ENCODE peak calls at places on chromosomes 13 and 19, in ten cellular contexts. M, D, A, O, B, P, S, X, Y and Q are unnamed samples.

GRCh38 chr19:3821857-3822364 is 35.7 kb upstream of the MATK start:
- DNase-seq in X (peak), O (peak), P (peak), D (peak), S (peak), Y (peak), B (peak), A (peak), M (peak), Q (peak)

GRCh38 chr19:677201-677600 is 1.0 kb downstream of the FSTL3 start:
- DNase-seq in M (no peak), P (no peak), B (no peak), D (peak), X (no peak), Y (no peak), S (no peak), O (no peak), A (no peak), Q (peak)

GRCh38 chr13:74250738-74251190 is 116.6 kb upstream of the KLF12 start:
- DNase-seq in O (no peak), P (no peak), A (no peak), B (no peak), S (no peak), M (no peak), D (peak), X (no peak), Y (no peak), Q (no peak)

GRCh38 chr13:111663505-111663904 is 343.1 kb downstream of the TEX29 start:
- DNase-seq in P (no peak), D (no peak), Y (no peak), O (no peak), X (no peak), A (no peak), B (no peak), M (no peak), S (no peak), Q (no peak)

GRCh38 chr19:41691268-41691970 is 3.3 kb upstream of the CEACAM7 start:
- DNase-seq in S (peak), Y (no peak), B (no peak), P (peak), M (peak), X (peak), D (peak), O (no peak), A (no peak), Q (no peak)

GRCh38 chr19:38229585-38230073 is 5.6 kb upstream of the DPF1 start:
- DNase-seq in O (peak), M (peak), P (peak), Y (peak), S (peak), A (peak), B (peak), X (peak), D (peak), Q (peak)

GRCh38 chr13:98487016-98487415 is 89.9 kb downstream of the STK24 start:
- DNase-seq in A (no peak), B (no peak), S (no peak), D (no peak), X (no peak), Y (no peak), O (no peak), P (no peak), M (no peak), Q (no peak)

GRCh38 chr13:95714142-95714832 is 37.3 kb downstream of the DNAJC3 start:
- DNase-seq in A (no peak), P (no peak), O (no peak), X (no peak), B (no peak), D (peak), Y (no peak), M (no peak), S (no peak), Q (no peak)

GRCh38 chr19:27745978-27746542 is 1466.9 kb downstream of the UQCRFS1 start:
- DNase-seq in O (no peak), B (no peak), S (no peak), Y (no peak), D (no peak), M (no peak), X (no peak), P (no peak), A (no peak), Q (no peak)

GRCh38 chr19:49438261-49438660 is 3.1 kb downstream of the SLC17A7 start:
- DNase-seq in X (no peak), D (no peak), P (no peak), Y (no peak), A (no peak), S (peak), O (no peak), B (no peak), M (no peak), Q (no peak)

GRCh38 chr13:99559560-99559959 is 58.3 kb downstream of the TM9SF2 start:
- DNase-seq in D (no peak), B (no peak), P (no peak), X (no peak), Y (no peak), M (no peak), O (no peak), A (no peak), S (peak), Q (no peak)

GRCh38 chr13:76882431-76882830 is 3.8 kb downstream of the KCTD12 start:
- DNase-seq in S (peak), A (no peak), B (no peak), Y (no peak), D (no peak), O (no peak), P (no peak), X (no peak), M (no peak), Q (no peak)

GRCh38 chr13:75633285-75633684 is 2.8 kb upstream of the LMO7 start:
- DNase-seq in M (no peak), Y (no peak), X (no peak), B (no peak), A (no peak), D (no peak), S (no peak), P (no peak), O (no peak), Q (peak)

GRCh38 chr19:16957151-16957662 is 68.4 kb downstream of the F2RL3 start:
- DNase-seq in P (no peak), D (no peak), B (no peak), M (peak), A (no peak), S (no peak), Y (no peak), X (no peak), O (no peak), Q (no peak)

GRCh38 chr13:36820222-36820621 is 1.2 kb downstream of the RFXAP start:
- DNase-seq in M (no peak), P (no peak), A (no peak), Y (no peak), X (no peak), B (no peak), O (no peak), D (no peak), S (peak), Q (no peak)

GRCh38 chr13:39107484-39108040 is 69.3 kb downstream of the NHLRC3 start:
- DNase-seq in X (no peak), O (no peak), A (no peak), P (no peak), D (no peak), M (no peak), Y (no peak), S (peak), B (no peak), Q (no peak)

GRCh38 chr13:61286148-61286745 is 129.4 kb downstream of the PCDH20 start:
- DNase-seq in O (no peak), P (no peak), S (peak), X (no peak), B (no peak), M (no peak), D (no peak), Y (no peak), A (no peak), Q (no peak)

GRCh38 chr19:11649941-11650340 is 52.7 kb downstream of the ZNF627 start:
- DNase-seq in M (no peak), B (no peak), S (no peak), Y (no peak), X (no peak), O (no peak), P (no peak), A (no peak), D (no peak), Q (no peak)

GRCh38 chr19:29397748-29398147 is 128.0 kb upstream of the VSTM2B start:
- DNase-seq in X (no peak), Y (no peak), D (no peak), O (no peak), P (no peak), M (no peak), S (no peak), A (no peak), B (no peak), Q (no peak)